ENCODE peak calls at places on chromosomes 7 and 10, in six cellular contexts. W, N, L, F, V and I are unnamed samples. For H3K4me1, the result is how much of the 10 kb centered on the place peaks cover.

GRCh38 chr7:155858521-155859061 is 46.3 kb upstream of the SHH start:
- DNase-seq in L (peak), N (peak), V (no peak), W (no peak), F (no peak), I (no peak)

GRCh38 chr7:107432261-107432660 is 37.6 kb upstream of the GPR22 start:
- DNase-seq in V (no peak), N (no peak), F (no peak), L (no peak), W (no peak), I (no peak)

GRCh38 chr10:103504181-103504783 is 10.8 kb downstream of the NEURL1 start:
- DNase-seq in L (peak), F (peak), W (no peak), N (peak), V (no peak), I (no peak)

GRCh38 chr7:70812511-70812910 is 319.4 kb upstream of the GALNT17 start:
- DNase-seq in W (no peak), N (no peak), L (no peak), F (no peak), V (no peak), I (no peak)

GRCh38 chr10:79982861-79983260 is 34.0 kb upstream of the SFTPD start:
- DNase-seq in N (no peak), L (no peak), W (no peak), V (no peak), F (no peak), I (no peak)

GRCh38 chr10:32232378-32232777 is 114.6 kb downstream of the EPC1 start:
- DNase-seq in F (peak), L (no peak), W (no peak), N (no peak), V (no peak), I (no peak)

GRCh38 chr10:58896229-58896628 is 280.2 kb upstream of the PHYHIPL start:
- DNase-seq in W (no peak), N (no peak), F (no peak), L (no peak), V (no peak), I (no peak)

GRCh38 chr7:69283421-69283820 is 314.9 kb upstream of the AUTS2 start:
- DNase-seq in V (no peak), F (no peak), L (no peak), N (no peak), W (no peak), I (peak)

GRCh38 chr10:122525788-122526187 is 34.8 kb upstream of the DMBT1 start:
- DNase-seq in W (no peak), L (peak), F (peak), N (no peak), V (no peak), I (no peak)

GRCh38 chr7:1669954-1670893 is at the start of gene ELFN1:
- DNase-seq in N (no peak), W (no peak), L (no peak), V (no peak), F (no peak), I (no peak)
- H3K4me1 ChIP-seq in N (under half), W (under half), L (under half), V (under half), F (under half), I (under half)

DNA sequence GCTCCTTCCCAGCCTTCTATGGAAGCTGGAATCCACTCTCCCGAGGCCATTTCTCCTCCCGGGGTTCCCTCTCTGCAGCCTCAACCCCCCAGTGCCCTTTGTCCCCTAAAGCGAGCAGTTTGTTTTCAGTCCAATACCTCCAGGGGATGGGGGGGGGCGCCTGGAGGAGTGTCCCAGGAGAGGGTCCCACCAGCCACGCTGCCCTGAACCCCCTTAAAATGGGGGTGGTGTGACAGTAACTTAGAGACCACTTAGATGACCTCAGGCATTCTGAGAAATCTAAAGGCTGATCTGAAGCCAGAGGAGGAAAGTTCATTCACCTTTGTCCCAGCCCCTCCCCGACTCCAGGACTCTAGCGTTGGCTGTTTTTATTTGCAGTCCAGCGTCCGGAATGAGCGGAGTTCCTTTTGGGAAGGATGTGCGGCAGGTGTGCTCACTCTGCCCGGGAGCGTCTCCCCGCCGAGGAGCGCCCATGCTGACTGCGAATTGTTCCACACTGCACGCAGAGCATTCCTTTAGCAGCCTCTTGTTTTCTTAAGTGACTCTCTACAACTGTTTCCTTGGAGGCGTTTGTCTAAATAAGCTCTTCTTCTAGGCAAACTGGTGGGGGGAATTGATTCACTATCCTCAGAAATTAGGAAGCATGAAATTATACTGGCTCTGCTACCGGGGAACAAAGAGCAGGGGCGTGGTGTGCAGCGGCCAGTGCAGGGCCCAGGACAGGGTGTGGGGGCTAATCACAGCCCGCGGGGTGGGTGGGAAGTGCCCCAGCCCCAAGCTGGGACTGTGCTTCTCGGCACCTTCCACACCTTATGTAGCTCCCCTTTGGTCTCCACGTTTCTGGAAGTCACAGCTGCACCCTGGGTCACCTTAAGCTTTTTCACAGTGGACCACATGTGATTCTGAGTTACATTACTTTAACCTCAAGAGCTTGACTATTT is 46.3 kb downstream of the SYPL1 start:
- DNase-seq in N (no peak), V (no peak), L (peak), F (peak), W (no peak), I (no peak)
- H3K4me1 ChIP-seq in N (under half), V (under half), L (half or more), F (under half), W (under half), I (under half)

DNA sequence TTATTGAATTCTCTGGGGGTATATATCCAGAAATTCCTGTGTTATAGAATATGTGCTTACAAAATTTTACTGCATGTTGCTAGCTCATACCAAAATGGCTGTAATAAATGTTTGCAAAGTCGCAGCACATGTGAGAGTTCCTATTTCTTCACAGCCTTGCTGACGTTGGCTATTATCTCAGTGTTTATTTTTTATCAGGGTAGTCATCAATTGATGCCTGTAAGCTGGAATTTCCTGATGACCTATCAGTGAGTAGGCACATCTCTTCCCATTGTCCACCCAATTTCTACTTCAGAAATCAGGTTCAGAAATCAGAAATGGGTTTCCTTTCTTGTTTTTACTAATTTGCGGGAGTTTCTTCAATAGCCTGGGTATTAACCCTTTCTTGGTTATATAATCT is 268.1 kb upstream of the FZD8 start:
- DNase-seq in L (peak), N (no peak), F (peak), W (no peak), V (no peak), I (no peak)
- H3K4me1 ChIP-seq in L (under half), N (under half), F (under half), W (under half), V (under half), I (under half)

GRCh38 chr7:1455955-1456354 is 3.3 kb downstream of the MICALL2 start:
- DNase-seq in L (no peak), W (no peak), F (no peak), N (no peak), V (no peak), I (no peak)
- H3K4me1 ChIP-seq in L (under half), W (under half), F (half or more), N (under half), V (under half), I (half or more)